ENCODE peak calls at places on chromosomes 7 and 10, in four cellular contexts. T is DND-41; O is NCI-H345; F is activated gamma-delta T cell treated with anti-CD3 and anti-CD28 coated beads, Interleukin-2, amount 50 U/mL, for 16 hours. P is an unnamed sample.

GRCh38 chr7:87152897-87153641 is 816 bp downstream of the DMTF1 start:
- DNase-seq in T (peak; percentile 44), O (no peak), F (peak; percentile 14), P (peak; percentile 31)

GRCh38 chr7:44286182-44286617 is 39.2 kb downstream of the CAMK2B start:
- DNase-seq in T (no peak), O (no peak), F (no peak), P (no peak)

GRCh38 chr10:128971324-128971723 is 495.7 kb upstream of the MGMT start:
- DNase-seq in T (no peak), O (no peak), F (no peak), P (no peak)

GRCh38 chr10:3881622-3882021 is 96.6 kb upstream of the KLF6 start:
- DNase-seq in T (no peak), O (no peak), F (no peak), P (no peak)

GRCh38 chr7:152313879-152314604 is 121.8 kb downstream of the KMT2C start:
- DNase-seq in T (no peak), O (peak; percentile 83), F (no peak), P (peak; percentile 86)

GRCh38 chr10:103231047-103231551 is 14.6 kb upstream of the RPEL1 start:
- DNase-seq in T (no peak), O (no peak), F (no peak), P (no peak)

GRCh38 chr7:36749282-36749960 is 25.1 kb upstream of the AOAH start:
- DNase-seq in T (no peak), O (no peak), F (no peak), P (no peak)

GRCh38 chr7:18521945-18522566 is 26.5 kb downstream of the HDAC9 start:
- DNase-seq in T (no peak), O (no peak), F (no peak), P (no peak)

GRCh38 chr7:28586736-28587135 is 174.4 kb downstream of the CREB5 start:
- DNase-seq in T (no peak), O (no peak), F (no peak), P (no peak)

GRCh38 chr7:112204776-112205347 is 1.3 kb downstream of the DOCK4 start:
- DNase-seq in T (peak; percentile 8), O (peak; percentile 41), F (no peak), P (peak; percentile 44)

GRCh38 chr7:128829391-128830166 is 627 bp upstream of the FLNC start:
- DNase-seq in T (no peak), O (no peak), F (no peak), P (no peak)

GRCh38 chr10:124598196-124598595 is 136.6 kb downstream of the LHPP start:
- DNase-seq in T (no peak), O (no peak), F (no peak), P (no peak)

GRCh38 chr7:113890326-113891030 is 28.3 kb downstream of the PPP1R3A start:
- DNase-seq in T (no peak), O (no peak), F (no peak), P (no peak)

GRCh38 chr7:70693300-70693689 is 438.6 kb upstream of the GALNT17 start:
- DNase-seq in T (no peak), O (no peak), F (no peak), P (no peak)

GRCh38 chr10:21138769-21139324 is 241.7 kb upstream of the NEBL start:
- DNase-seq in T (no peak), O (peak; percentile 23), F (no peak), P (peak; percentile 79)

GRCh38 chr10:88793747-88794299 is 8.7 kb upstream of the LIPM start:
- DNase-seq in T (no peak), O (no peak), F (no peak), P (no peak)

GRCh38 chr7:120991570-120991969 is 3.1 kb downstream of the CPED1 start:
- DNase-seq in T (no peak), O (no peak), F (no peak), P (no peak)

GRCh38 chr7:90312745-90313144 is 8.4 kb downstream of the FAM237B start:
- DNase-seq in T (no peak), O (no peak), F (no peak), P (no peak)

GRCh38 chr10:44973323-44974081 is 5.1 kb downstream of the DEPP1 start:
- DNase-seq in T (no peak), O (peak; percentile 56), F (no peak), P (no peak)

GRCh38 chr7:68244411-68244810 is 1247.8 kb downstream of the TYW1 start:
- DNase-seq in T (no peak), O (no peak), F (no peak), P (no peak)

GRCh38 chr10:102869290-102870198 is at the start of gene AS3MT:
- DNase-seq in T (no peak), O (peak; percentile 26), F (no peak), P (peak; percentile 14)

GRCh38 chr7:22460363-22460988 is 39.5 kb downstream of the STEAP1B start:
- DNase-seq in T (no peak), O (no peak), F (no peak), P (no peak)

GRCh38 chr10:114525368-114525949 is 121.2 kb upstream of the AFAP1L2 start:
- DNase-seq in T (no peak), O (peak; percentile 24), F (no peak), P (no peak)

GRCh38 chr10:70321897-70322890 is 38.4 kb upstream of the NPFFR1 start:
- DNase-seq in T (no peak), O (no peak), F (no peak), P (no peak)

GRCh38 chr7:40263752-40264390 is 129.1 kb downstream of the SUGCT start:
- DNase-seq in T (peak; percentile 32), O (no peak), F (no peak), P (no peak)

GRCh38 chr10:126126856-126127255 is 230.5 kb downstream of the FANK1 start:
- DNase-seq in T (no peak), O (no peak), F (no peak), P (no peak)

GRCh38 chr10:33547976-33548375 is 213.5 kb upstream of the NRP1 start:
- DNase-seq in T (no peak), O (peak; percentile 35), F (no peak), P (peak; percentile 36)

GRCh38 chr7:125547505-125547904 is 617.9 kb upstream of the POT1 start:
- DNase-seq in T (no peak), O (no peak), F (no peak), P (no peak)

GRCh38 chr7:13106513-13106912 is 419.1 kb downstream of the ARL4A start:
- DNase-seq in T (no peak), O (no peak), F (no peak), P (no peak)

GRCh38 chr7:94540428-94540827 is 30.8 kb downstream of the CASD1 start:
- DNase-seq in T (no peak), O (no peak), F (no peak), P (no peak)

GRCh38 chr10:43114031-43114742 is 24.1 kb upstream of the CSGALNACT2 start:
- DNase-seq in T (no peak), O (no peak), F (no peak), P (no peak)

GRCh38 chr10:87794285-87794684 is 23.7 kb downstream of the ATAD1 start:
- DNase-seq in T (no peak), O (no peak), F (no peak), P (no peak)

GRCh38 chr10:48505394-48506112 is 99.3 kb downstream of the ARHGAP22 start:
- DNase-seq in T (no peak), O (no peak), F (no peak), P (no peak)

GRCh38 chr7:48085433-48085791 is 3.7 kb upstream of the UPP1 start:
- DNase-seq in T (no peak), O (no peak), F (no peak), P (no peak)

GRCh38 chr7:112462236-112462635 is 12.0 kb downstream of the IFRD1 start:
- DNase-seq in T (no peak), O (peak; percentile 45), F (no peak), P (no peak)

GRCh38 chr10:3786295-3786981 is 1.4 kb upstream of the KLF6 start:
- DNase-seq in T (peak; percentile 32), O (no peak), F (no peak), P (no peak)

GRCh38 chr10:34507217-34507616 is 307.9 kb downstream of the PARD3 start:
- DNase-seq in T (no peak), O (peak; percentile 28), F (no peak), P (peak; percentile 76)

GRCh38 chr7:33418251-33418701 is 288.9 kb downstream of the BBS9 start:
- DNase-seq in T (no peak), O (no peak), F (no peak), P (no peak)

GRCh38 chr7:139647085-139647484 is 123.6 kb downstream of the CLEC2L start:
- DNase-seq in T (no peak), O (no peak), F (no peak), P (no peak)

P was measured in NCI-H748 treated with DMSO at 0.1 percent for 48 hours.